ENCODE peak calls at places on chromosomes 13 and 19, in four cellular contexts. One of them, this sample, is unnamed.
A peak's percentile ranks its signal among the peaks of the same experiment; 100 is the strongest.

GRCh38 chr19:17775991-17776803 is 18.7 kb upstream of the B3GNT3 start:
- DNase-seq in suprapubic skin: no peak
- DNase-seq in GM12891: peak; percentile 77
- DNase-seq in prostate gland: no peak
- DNase-seq in this sample: no peak

GRCh38 chr19:29630661-29631060 is 24.6 kb downstream of the POP4 start:
- DNase-seq in suprapubic skin: no peak
- DNase-seq in GM12891: no peak
- DNase-seq in prostate gland: no peak
- DNase-seq in this sample: no peak

GRCh38 chr19:5141278-5141925 is 172.5 kb downstream of the KDM4B start:
- DNase-seq in suprapubic skin: no peak
- DNase-seq in GM12891: no peak
- DNase-seq in prostate gland: no peak
- DNase-seq in this sample: no peak

GRCh38 chr13:53920916-53921315 is 892.3 kb downstream of the OLFM4 start:
- DNase-seq in suprapubic skin: no peak
- DNase-seq in GM12891: no peak
- DNase-seq in prostate gland: no peak
- DNase-seq in this sample: no peak

GRCh38 chr13:21670006-21670882 is 629 bp upstream of the FGF9 start:
- DNase-seq in suprapubic skin: peak; percentile 71
- DNase-seq in GM12891: peak; percentile 50
- DNase-seq in prostate gland: no peak
- DNase-seq in this sample: no peak

GRCh38 chr19:31639306-31639705 is 290.1 kb upstream of the TSHZ3 start:
- DNase-seq in suprapubic skin: no peak
- DNase-seq in GM12891: no peak
- DNase-seq in prostate gland: no peak
- DNase-seq in this sample: no peak

GRCh38 chr19:1527650-1528309 is 3.9 kb downstream of the PLK5 start:
- DNase-seq in suprapubic skin: no peak
- DNase-seq in GM12891: no peak
- DNase-seq in prostate gland: no peak
- DNase-seq in this sample: no peak

GRCh38 chr13:93558637-93559036 is 332.0 kb downstream of the GPC6 start:
- DNase-seq in suprapubic skin: no peak
- DNase-seq in GM12891: no peak
- DNase-seq in prostate gland: no peak
- DNase-seq in this sample: no peak

GRCh38 chr19:39157997-39158389 is 32.4 kb downstream of the PAK4 start:
- DNase-seq in suprapubic skin: no peak
- DNase-seq in GM12891: no peak
- DNase-seq in prostate gland: no peak
- DNase-seq in this sample: no peak

GRCh38 chr13:52010890-52011689 is at the start of gene ATP7B:
- DNase-seq in suprapubic skin: peak; percentile 68
- DNase-seq in GM12891: peak; percentile 12
- DNase-seq in prostate gland: no peak
- DNase-seq in this sample: peak; percentile 13

GRCh38 chr13:43057653-43058317 is 34.4 kb downstream of the DNAJC15 start:
- DNase-seq in suprapubic skin: no peak
- DNase-seq in GM12891: no peak
- DNase-seq in prostate gland: no peak
- DNase-seq in this sample: no peak

GRCh38 chr13:46655727-46656180 is 102.8 kb downstream of the LRCH1 start:
- DNase-seq in suprapubic skin: no peak
- DNase-seq in GM12891: no peak
- DNase-seq in prostate gland: peak; percentile 80
- DNase-seq in this sample: no peak

GRCh38 chr13:45500492-45501174 is 35.9 kb downstream of the COG3 start:
- DNase-seq in suprapubic skin: no peak
- DNase-seq in GM12891: no peak
- DNase-seq in prostate gland: no peak
- DNase-seq in this sample: no peak

GRCh38 chr13:68784275-68784674 is 1323.4 kb upstream of the ATXN8OS start:
- DNase-seq in suprapubic skin: no peak
- DNase-seq in GM12891: no peak
- DNase-seq in prostate gland: no peak
- DNase-seq in this sample: no peak

GRCh38 chr13:39038569-39038898 is 278 bp downstream of the NHLRC3 start:
- DNase-seq in suprapubic skin: peak; percentile 66
- DNase-seq in GM12891: no peak
- DNase-seq in prostate gland: no peak
- DNase-seq in this sample: no peak

GRCh38 chr19:294819-295686 is 3.9 kb upstream of the PLPP2 start:
- DNase-seq in suprapubic skin: no peak
- DNase-seq in GM12891: peak; percentile 80
- DNase-seq in prostate gland: no peak
- DNase-seq in this sample: no peak

GRCh38 chr19:28457620-28458019 is 755.3 kb downstream of the UQCRFS1 start:
- DNase-seq in suprapubic skin: no peak
- DNase-seq in GM12891: no peak
- DNase-seq in prostate gland: no peak
- DNase-seq in this sample: no peak

GRCh38 chr19:39740395-39740794 is 2.6 kb upstream of the CLC start:
- DNase-seq in suprapubic skin: no peak
- DNase-seq in GM12891: no peak
- DNase-seq in prostate gland: no peak
- DNase-seq in this sample: no peak

GRCh38 chr19:31610036-31610435 is 260.8 kb upstream of the TSHZ3 start:
- DNase-seq in suprapubic skin: no peak
- DNase-seq in GM12891: no peak
- DNase-seq in prostate gland: no peak
- DNase-seq in this sample: no peak

GRCh38 chr13:43303040-43303729 is 279.8 kb downstream of the DNAJC15 start:
- DNase-seq in suprapubic skin: no peak
- DNase-seq in GM12891: peak; percentile 17
- DNase-seq in prostate gland: peak; percentile 65
- DNase-seq in this sample: no peak

GRCh38 chr19:15576526-15577156 is 38.4 kb upstream of the CYP4F8 start:
- DNase-seq in suprapubic skin: no peak
- DNase-seq in GM12891: no peak
- DNase-seq in prostate gland: no peak
- DNase-seq in this sample: no peak

GRCh38 chr19:19434483-19435045 is 29.1 kb downstream of the GATAD2A start:
- DNase-seq in suprapubic skin: peak; percentile 75
- DNase-seq in GM12891: no peak
- DNase-seq in prostate gland: no peak
- DNase-seq in this sample: no peak

GRCh38 chr19:17706750-17707181 is 12.5 kb upstream of the MAP1S start:
- DNase-seq in suprapubic skin: no peak
- DNase-seq in GM12891: no peak
- DNase-seq in prostate gland: no peak
- DNase-seq in this sample: no peak

DNA sequence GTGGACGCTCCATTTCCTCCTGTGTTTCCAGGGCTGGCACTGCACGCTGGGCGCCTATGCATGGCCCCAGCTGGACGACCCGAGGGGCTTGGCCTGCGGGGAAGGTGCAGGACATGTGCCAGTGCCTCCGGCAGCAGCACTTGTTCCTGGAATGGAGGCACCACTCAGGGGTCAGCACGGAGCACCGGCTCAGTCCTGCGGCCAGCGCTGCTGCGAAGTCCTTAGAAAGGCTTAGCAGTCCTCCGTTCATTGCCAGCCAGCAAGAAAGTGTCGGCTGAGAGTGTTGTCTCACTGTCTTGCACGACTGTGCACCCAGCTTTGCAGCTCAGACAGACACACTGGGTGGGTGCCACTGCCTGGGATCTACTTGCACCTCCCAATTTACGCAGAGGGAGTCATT is 36.1 kb upstream of the TUBGCP3 start:
- DNase-seq in suprapubic skin: no peak
- DNase-seq in GM12891: no peak
- DNase-seq in prostate gland: no peak
- DNase-seq in this sample: no peak
- TF ChIP-seq POLR2A in suprapubic skin: no peak
- TF ChIP-seq POLR2A in GM12891: no peak
- TF ChIP-seq POLR2A in prostate gland: no peak
- TF ChIP-seq POLR2A in this sample: no peak

GRCh38 chr19:47111081-47111589 is 2.4 kb downstream of the ZC3H4 start:
- DNase-seq in suprapubic skin: no peak
- DNase-seq in GM12891: no peak
- DNase-seq in prostate gland: no peak
- DNase-seq in this sample: no peak
- TF ChIP-seq POLR2A in suprapubic skin: no peak
- TF ChIP-seq POLR2A in GM12891: no peak
- TF ChIP-seq POLR2A in prostate gland: no peak
- TF ChIP-seq POLR2A in this sample: no peak

DNA sequence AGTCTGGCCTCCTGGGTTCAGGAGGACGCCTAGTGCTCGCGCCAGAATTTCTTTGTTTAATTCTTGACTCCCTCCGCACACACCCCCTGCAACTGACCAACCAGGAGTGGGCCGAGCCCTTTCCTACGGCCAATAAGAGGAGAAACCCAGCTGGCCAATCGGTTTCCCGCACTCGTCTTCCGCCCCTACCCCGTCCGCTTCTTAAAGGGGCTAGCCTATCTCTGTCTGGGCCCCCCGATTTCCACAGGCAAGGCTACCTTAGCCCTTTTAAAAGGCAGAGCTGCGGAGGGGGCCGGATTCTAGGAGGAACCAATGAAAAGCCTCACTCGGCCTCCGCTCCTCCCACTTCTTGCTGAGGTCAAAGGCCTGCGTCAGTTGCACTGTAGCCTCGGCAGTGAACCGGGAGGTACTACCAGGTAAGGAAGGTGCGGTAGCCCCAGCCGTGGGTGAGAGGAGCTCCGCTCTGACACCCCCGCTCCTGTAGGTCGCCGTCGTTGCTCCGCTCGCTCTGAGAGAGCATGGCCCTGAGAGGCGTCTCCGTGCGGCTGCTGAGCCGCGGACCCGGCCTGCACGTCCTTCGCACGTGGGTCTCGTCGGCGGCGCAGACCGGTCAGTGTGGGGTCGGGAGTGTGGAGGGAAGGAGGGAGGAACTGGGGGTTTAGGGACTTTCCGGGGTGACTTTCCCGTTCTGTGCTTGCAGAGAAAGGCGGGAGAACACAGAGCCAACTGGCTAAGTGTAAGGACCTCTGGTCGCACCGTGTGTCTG is at the start of gene GCDH:
- DNase-seq in suprapubic skin: peak; percentile 99
- DNase-seq in GM12891: peak; percentile 93
- DNase-seq in prostate gland: peak; percentile 99
- DNase-seq in this sample: peak; percentile 100
- TF ChIP-seq POLR2A in suprapubic skin: peak; percentile 16
- TF ChIP-seq POLR2A in GM12891: peak; percentile 77
- TF ChIP-seq POLR2A in prostate gland: peak; percentile 60
- TF ChIP-seq POLR2A in this sample: peak; percentile 61

GRCh38 chr13:98977568-98978270 is at the start of gene DOCK9:
- DNase-seq in suprapubic skin: peak; percentile 75
- DNase-seq in GM12891: no peak
- DNase-seq in prostate gland: peak; percentile 58
- DNase-seq in this sample: peak; percentile 83
- TF ChIP-seq POLR2A in suprapubic skin: no peak
- TF ChIP-seq POLR2A in GM12891: no peak
- TF ChIP-seq POLR2A in prostate gland: no peak
- TF ChIP-seq POLR2A in this sample: no peak

DNA sequence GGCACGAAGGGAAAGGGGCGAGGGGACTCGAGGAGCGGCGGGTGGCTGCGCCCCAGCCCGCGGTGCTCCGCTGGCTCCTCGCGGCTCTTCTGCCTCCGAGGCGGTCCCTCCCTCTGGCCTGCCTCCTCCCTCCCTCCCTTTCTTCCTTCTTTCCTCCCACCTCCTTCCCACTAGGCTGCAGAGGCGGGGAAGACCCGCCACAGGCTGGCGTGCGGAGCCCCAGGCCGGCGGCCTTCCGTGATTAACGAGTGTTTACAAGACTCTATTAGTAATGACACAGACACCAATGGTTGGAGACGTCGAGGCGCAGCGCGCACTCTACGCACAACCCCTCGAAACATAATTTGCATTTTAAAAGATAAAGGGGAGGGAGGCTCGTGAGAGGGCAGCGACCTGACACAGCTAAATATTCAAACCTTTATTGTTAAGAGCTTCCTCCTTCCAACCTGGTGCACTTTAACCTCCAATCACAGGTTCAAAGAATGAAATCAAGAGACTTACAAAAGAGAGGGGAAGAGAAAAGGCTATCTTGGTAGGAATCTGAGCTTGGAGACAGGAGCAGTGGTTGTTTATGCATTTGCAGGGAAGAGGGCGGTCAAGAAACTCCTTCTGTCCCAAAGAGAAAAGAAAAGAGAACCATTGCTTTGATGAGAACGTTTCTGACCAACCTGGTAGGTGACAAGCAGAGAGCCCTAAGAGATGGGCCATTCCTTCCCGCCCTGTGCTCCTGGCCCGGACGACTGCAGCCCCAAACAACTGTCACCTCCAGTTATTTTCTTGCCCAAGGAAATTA is at the start of gene CDX2:
- DNase-seq in suprapubic skin: no peak
- DNase-seq in GM12891: no peak
- DNase-seq in prostate gland: no peak
- DNase-seq in this sample: no peak
- TF ChIP-seq POLR2A in suprapubic skin: no peak
- TF ChIP-seq POLR2A in GM12891: no peak
- TF ChIP-seq POLR2A in prostate gland: no peak
- TF ChIP-seq POLR2A in this sample: no peak

DNA sequence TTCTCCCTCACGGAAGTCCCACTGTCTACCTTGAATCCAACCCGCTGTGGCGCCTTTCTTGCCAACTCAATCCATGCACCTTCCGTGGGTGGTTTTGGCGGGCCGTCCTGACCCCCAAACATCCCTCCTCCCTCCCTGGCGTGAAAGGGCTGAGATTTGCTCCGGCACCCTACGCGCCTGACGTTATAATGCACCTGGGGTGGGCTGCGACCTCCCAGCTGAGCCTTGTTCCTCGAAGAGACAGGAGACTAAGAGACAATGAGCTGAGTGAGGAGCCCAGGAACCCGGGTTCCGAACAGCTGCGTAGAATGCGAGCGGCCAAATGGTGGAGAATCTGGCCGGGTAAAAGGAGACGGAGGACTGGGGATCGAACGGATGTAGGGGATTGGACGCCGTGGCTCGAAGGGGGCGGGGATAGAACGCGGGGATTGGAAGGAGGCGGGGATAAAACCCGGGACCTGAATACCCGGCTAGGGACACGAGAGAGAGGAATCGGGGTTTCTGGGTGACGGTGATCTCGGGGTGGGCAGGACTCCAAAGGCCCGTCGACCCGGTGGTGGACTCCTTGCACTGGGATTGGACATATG is at the start of gene CPT1C:
- DNase-seq in suprapubic skin: peak; percentile 88
- DNase-seq in GM12891: no peak
- DNase-seq in prostate gland: peak; percentile 81
- DNase-seq in this sample: peak; percentile 81
- TF ChIP-seq POLR2A in suprapubic skin: peak; percentile 10
- TF ChIP-seq POLR2A in GM12891: no peak
- TF ChIP-seq POLR2A in prostate gland: peak; percentile 58
- TF ChIP-seq POLR2A in this sample: peak; percentile 60

This sample was measured in H54.